ENCODE peak calls at places on chromosomes 16 and 17, in four cellular contexts. L is endothelial cell, R is amniotic stem cell, I is NCI-H1092 treated with DMSO at 0.1 percent for 48 hours. A is an unnamed sample.

GRCh38 chr16:66036162-66036561 is 330.3 kb upstream of the CDH5 start:
- DNase-seq in R (no peak), L (no peak), I (no peak), A (no peak)

GRCh38 chr17:31308935-31309334 is 4.9 kb downstream of the EVI2B start:
- DNase-seq in R (no peak), I (no peak), L (no peak), A (no peak)

GRCh38 chr17:79630120-79630519 is 19.3 kb upstream of the RBFOX3 start:
- DNase-seq in I (no peak), R (no peak), L (no peak), A (no peak)

GRCh38 chr16:84648595-84649510 is 542 bp downstream of the KLHL36 start:
- DNase-seq in R (no peak), I (no peak), L (peak), A (no peak)

GRCh38 chr17:37131064-37131463 is 182.3 kb downstream of the AATF start:
- DNase-seq in L (no peak), I (no peak), R (no peak), A (no peak)

GRCh38 chr16:69762843-69763556 is 868 bp downstream of the WWP2 start:
- DNase-seq in I (no peak), R (no peak), L (no peak), A (no peak)

GRCh38 chr16:1152123-1152638 is 725 bp upstream of the CACNA1H start:
- DNase-seq in I (no peak), R (no peak), L (peak), A (no peak)

GRCh38 chr16:67541391-67542263 is 13.0 kb downstream of the RIPOR1 start:
- DNase-seq in L (no peak), R (no peak), I (peak), A (peak)

GRCh38 chr16:1765826-1766225 is 5.5 kb downstream of the NME3 start:
- DNase-seq in I (no peak), L (no peak), R (no peak), A (no peak)

GRCh38 chr17:73133911-73134649 is 30.7 kb upstream of the SSTR2 start:
- DNase-seq in R (no peak), I (no peak), L (peak), A (no peak)

GRCh38 chr17:1953866-1954265 is 71.3 kb downstream of the RTN4RL1 start:
- DNase-seq in R (no peak), I (no peak), L (no peak), A (no peak)

GRCh38 chr17:53058031-53058430 is 764.7 kb upstream of the KIF2B start:
- DNase-seq in R (no peak), L (no peak), I (no peak), A (no peak)

GRCh38 chr16:24282129-24282528 is 26.0 kb downstream of the CACNG3 start:
- DNase-seq in R (no peak), I (no peak), L (no peak), A (no peak)

GRCh38 chr16:21276090-21276489 is 2.0 kb downstream of the CRYM start:
- DNase-seq in R (no peak), L (no peak), I (no peak), A (no peak)

GRCh38 chr17:76716834-76717205 is 6.1 kb upstream of the MXRA7 start:
- DNase-seq in L (no peak), R (peak), I (no peak), A (no peak)

GRCh38 chr17:4565209-4566141 is 5.1 kb upstream of the GGT6 start:
- DNase-seq in I (peak), R (peak), L (peak), A (no peak)

GRCh38 chr17:2878751-2879254 is 82.6 kb downstream of the RAP1GAP2 start:
- DNase-seq in L (no peak), I (no peak), R (no peak), A (no peak)

GRCh38 chr17:66930933-66931332 is 33.6 kb upstream of the CACNG4 start:
- DNase-seq in I (no peak), R (no peak), L (no peak), A (no peak)

GRCh38 chr16:53519417-53520091 is 16.5 kb upstream of the AKTIP start:
- DNase-seq in L (no peak), R (no peak), I (no peak), A (no peak)

GRCh38 chr17:43556292-43556691 is 10.2 kb upstream of the ETV4 start:
- DNase-seq in I (no peak), L (no peak), R (no peak), A (no peak)

GRCh38 chr17:50511058-50511457 is 2.8 kb downstream of the MYCBPAP start:
- DNase-seq in L (no peak), R (no peak), I (no peak), A (no peak)

GRCh38 chr17:69402052-69402451 is 12.4 kb upstream of the MAP2K6 start:
- DNase-seq in R (no peak), I (no peak), L (no peak), A (no peak)

GRCh38 chr16:84819644-84820304 is at the start of gene CRISPLD2:
- DNase-seq in L (peak), I (peak), R (peak), A (peak)

GRCh38 chr16:86824751-86825310 is 246.5 kb downstream of the FOXL1 start:
- DNase-seq in R (no peak), L (no peak), I (no peak), A (no peak)

GRCh38 chr16:73010150-73010676 is 37.7 kb downstream of the ZFHX3 start:
- DNase-seq in I (peak), R (no peak), L (no peak), A (no peak)

GRCh38 chr16:85294810-85295508 is 182.7 kb upstream of the CIBAR2 start:
- DNase-seq in I (no peak), R (no peak), L (no peak), A (no peak)

GRCh38 chr17:81961554-81962498 is 839 bp upstream of the NOTUM start:
- DNase-seq in I (no peak), L (no peak), R (no peak), A (no peak)

GRCh38 chr16:78122774-78123315 is 23.4 kb downstream of the WWOX start:
- DNase-seq in R (peak), L (no peak), I (peak), A (no peak)

GRCh38 chr17:22507823-22508222 is 815.5 kb downstream of the KCNJ18 start:
- DNase-seq in R (no peak), L (no peak), I (no peak), A (no peak)

GRCh38 chr17:78541488-78542237 is 35.5 kb downstream of the DNAH17 start:
- DNase-seq in L (no peak), I (no peak), R (no peak), A (no peak)

GRCh38 chr17:35257080-35257701 is 14.3 kb downstream of the SLFN5 start:
- DNase-seq in I (peak), R (no peak), L (no peak), A (no peak)

GRCh38 chr16:88454315-88455057 is 1.4 kb downstream of the ZFPM1 start:
- DNase-seq in L (peak), R (no peak), I (no peak), A (no peak)

GRCh38 chr17:33267279-33267790 is 25.8 kb downstream of the ASIC2 start:
- DNase-seq in R (no peak), L (no peak), I (no peak), A (no peak)

GRCh38 chr16:54507091-54507490 is 220.5 kb upstream of the IRX3 start:
- DNase-seq in I (peak), R (no peak), L (no peak), A (no peak)

A was measured in Right ventricle myocardium inferior.